ENCODE peak calls at places on chromosomes 2 and 18, in four cellular contexts. G is K562, V is HepG2, J is GM12878. C is an unnamed sample.

GRCh38 chr2:142325870-142326269 is 195.1 kb upstream of the LRP1B start:
- DNase-seq in G (no peak), V (no peak), J (no peak), C (no peak)

GRCh38 chr2:73269686-73270465 is 14.4 kb downstream of the FBXO41 start:
- DNase-seq in G (no peak), V (no peak), J (no peak), C (no peak)

GRCh38 chr2:127379712-127380355 is 7.9 kb downstream of the MAP3K2 start:
- DNase-seq in G (no peak), V (no peak), J (no peak), C (no peak)

GRCh38 chr2:59706729-59707128 is 846.7 kb downstream of the BCL11A start:
- DNase-seq in G (no peak), V (no peak), J (no peak), C (no peak)

GRCh38 chr2:223537669-223538601 is 64.2 kb downstream of the SCG2 start:
- DNase-seq in G (no peak), V (peak), J (no peak), C (peak)

GRCh38 chr18:55861266-55861665 is 273.3 kb upstream of the TCF4 start:
- DNase-seq in G (no peak), V (no peak), J (no peak), C (no peak)

GRCh38 chr2:151669585-151670081 is 64.6 kb downstream of the NEB start:
- DNase-seq in G (peak), V (no peak), J (no peak), C (no peak)

GRCh38 chr2:177908824-177909223 is 163.8 kb downstream of the PDE11A start:
- DNase-seq in G (no peak), V (no peak), J (no peak), C (no peak)

GRCh38 chr2:240358080-240358479 is 77.4 kb upstream of the GPC1 start:
- DNase-seq in G (no peak), V (no peak), J (no peak), C (no peak)

GRCh38 chr2:145088733-145089132 is 568.8 kb upstream of the ZEB2 start:
- DNase-seq in G (no peak), V (no peak), J (no peak), C (no peak)

GRCh38 chr2:127362486-127362885 is 25.3 kb downstream of the MAP3K2 start:
- DNase-seq in G (no peak), V (no peak), J (no peak), C (no peak)

GRCh38 chr2:235070063-235070706 is 118.4 kb downstream of the SH3BP4 start:
- DNase-seq in G (no peak), V (no peak), J (no peak), C (no peak)

GRCh38 chr18:48826271-48826670 is 124.5 kb downstream of the SMAD7 start:
- DNase-seq in G (no peak), V (no peak), J (no peak), C (no peak)

GRCh38 chr18:10842821-10843220 is 306.5 kb downstream of the PIEZO2 start:
- DNase-seq in G (no peak), V (no peak), J (no peak), C (no peak)

GRCh38 chr2:84970266-84970955 is 550 bp upstream of the KCMF1 start:
- DNase-seq in G (peak), V (no peak), J (no peak), C (no peak)

GRCh38 chr2:105127288-105127915 is 89.5 kb downstream of the MRPS9 start:
- DNase-seq in G (no peak), V (no peak), J (no peak), C (no peak)

GRCh38 chr18:78882585-78882984 is 97.0 kb upstream of the SALL3 start:
- DNase-seq in G (no peak), V (no peak), J (no peak), C (no peak)

GRCh38 chr2:190511104-190511503 is 23.4 kb downstream of the NEMP2 start:
- DNase-seq in G (peak), V (peak), J (no peak), C (peak)

GRCh38 chr2:225916692-225917091 is 517.2 kb downstream of the NYAP2 start:
- DNase-seq in G (no peak), V (no peak), J (no peak), C (no peak)

GRCh38 chr18:43780782-43781340 is 503.6 kb upstream of the SYT4 start:
- DNase-seq in G (no peak), V (no peak), J (no peak), C (no peak)

GRCh38 chr2:196160101-196160500 is 11.3 kb downstream of the STK17B start:
- DNase-seq in G (peak), V (no peak), J (peak), C (no peak)
- TF ChIP-seq EP300 in G (no peak), V (no peak), J (peak), C (no peak)

GRCh38 chr2:25877431-25878360 is 591 bp downstream of the ASXL2 start:
- DNase-seq in G (peak), V (peak), J (peak), C (peak)
- TF ChIP-seq MYC in G (peak), V (no peak), J (no peak), C (no peak)

DNA sequence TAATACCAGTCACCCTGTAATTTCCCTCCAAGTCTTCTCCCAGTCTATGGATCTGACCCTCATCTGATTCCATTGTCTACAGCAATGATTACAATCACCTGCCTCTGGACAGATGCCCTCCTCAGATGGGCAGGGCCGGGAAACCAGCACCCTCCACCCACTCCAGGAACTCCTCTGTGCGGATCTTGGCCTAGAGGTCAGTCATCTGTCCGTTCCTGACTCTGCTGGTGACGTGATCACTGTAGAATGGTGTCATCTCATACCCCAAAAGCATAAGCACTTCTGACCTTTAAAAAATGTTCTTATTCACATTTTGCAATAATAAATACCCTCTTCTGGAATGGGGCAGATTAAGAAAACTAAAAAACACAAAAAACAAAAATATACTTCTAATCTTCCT is 29.5 kb upstream of the BZW1 start:
- DNase-seq in G (no peak), V (no peak), J (no peak), C (no peak)
- TF ChIP-seq EP300 in G (no peak), V (no peak), J (no peak), C (no peak)

DNA sequence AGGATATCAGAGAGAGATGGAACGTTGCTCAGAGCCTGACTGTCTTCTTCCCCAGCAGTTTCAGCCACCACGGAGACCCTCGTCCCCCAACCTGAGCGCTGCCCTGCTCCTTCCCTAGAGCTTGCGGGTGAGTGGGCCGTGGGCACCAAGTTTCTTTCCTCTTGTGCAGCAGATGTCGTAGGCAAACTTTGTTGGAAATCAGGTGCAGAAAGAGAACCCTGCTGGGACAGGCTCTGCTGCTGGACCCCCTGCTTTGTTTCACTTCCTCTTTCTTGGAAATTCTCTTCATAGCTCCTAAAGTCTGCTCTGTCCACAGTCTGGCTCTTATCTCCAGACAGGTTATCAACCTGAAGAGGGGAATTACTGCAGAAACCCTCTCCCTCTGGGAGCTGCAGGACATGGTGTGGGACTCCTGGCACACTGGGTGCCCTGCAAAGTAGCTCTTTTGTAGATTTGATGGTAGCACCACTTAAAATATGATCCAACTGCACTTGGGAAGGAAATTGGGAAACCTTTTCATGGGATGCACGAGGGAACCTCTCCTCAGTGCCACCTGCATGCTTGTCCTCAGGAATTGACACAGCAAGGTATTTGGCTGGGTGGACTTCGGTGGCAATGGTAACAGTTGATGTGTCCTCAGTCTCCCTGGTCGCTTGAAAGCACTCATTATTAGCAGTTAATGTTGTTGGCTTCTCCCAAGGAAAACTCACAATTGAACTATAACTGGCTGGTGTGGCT is 92.2 kb downstream of the ALPK2 start:
- DNase-seq in G (no peak), V (no peak), J (no peak), C (no peak)
- TF ChIP-seq MYC in G (no peak), V (no peak), J (no peak), C (no peak)

DNA sequence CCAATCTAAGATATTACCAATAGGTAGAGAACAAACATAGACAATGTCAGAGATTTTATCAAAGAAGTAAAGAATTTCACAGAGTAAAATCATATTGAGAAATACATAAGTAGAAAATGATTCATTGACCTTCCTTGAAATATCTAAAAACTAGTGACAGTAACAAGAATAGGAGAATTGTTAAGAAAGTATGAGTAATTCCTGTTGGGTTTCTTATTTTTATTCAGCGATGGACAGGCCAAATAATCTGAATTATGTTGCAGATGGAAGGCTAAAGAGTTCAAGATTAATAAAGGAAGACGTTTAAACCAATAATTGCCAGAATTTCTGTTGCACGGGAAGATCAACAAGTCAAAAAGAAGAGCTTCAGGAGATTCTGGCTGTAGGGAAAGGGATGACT is 163.4 kb upstream of the RASGRP3 start:
- DNase-seq in G (no peak), V (no peak), J (no peak), C (no peak)
- TF ChIP-seq EP300 in G (no peak), V (no peak), J (no peak), C (no peak)